ENCODE peak calls at places on chromosomes 5 and 9, in four cellular contexts. O, V, Y and M are unnamed samples. For H3K4me1, the result is how much of the 10 kb centered on the place peaks cover.

GRCh38 chr5:132221781-132222648 is 5.6 kb downstream of the P4HA2 start:
- DNase-seq in O (peak), V (no peak), Y (no peak), M (no peak)

GRCh38 chr5:92896722-92897121 is 684.3 kb downstream of the NR2F1-AS1 start:
- DNase-seq in V (no peak), Y (no peak), O (no peak), M (no peak)

GRCh38 chr9:22144226-22144625 is 135.1 kb upstream of the CDKN2B start:
- DNase-seq in O (no peak), Y (no peak), V (no peak), M (no peak)

GRCh38 chr9:95477885-95478790 is 38.6 kb downstream of the PTCH1 start:
- DNase-seq in Y (no peak), O (no peak), V (no peak), M (no peak)

GRCh38 chr5:67267522-67268232 is 71.1 kb upstream of the CD180 start:
- DNase-seq in V (no peak), O (peak), Y (no peak), M (no peak)

GRCh38 chr9:106893088-106893487 is 30.1 kb downstream of the ZNF462 start:
- DNase-seq in V (no peak), O (no peak), Y (no peak), M (no peak)

GRCh38 chr9:132697230-132697629 is 27.0 kb downstream of the GTF3C4 start:
- DNase-seq in V (no peak), O (no peak), Y (no peak), M (no peak)

GRCh38 chr9:69919461-69920061 is 98.9 kb downstream of the CFAP95 start:
- DNase-seq in O (no peak), V (peak), Y (no peak), M (no peak)

GRCh38 chr5:74673011-74673790 is 11.8 kb upstream of the HEXB start:
- DNase-seq in Y (no peak), O (peak), V (peak), M (no peak)

GRCh38 chr5:28104080-28104479 is 1065.7 kb upstream of the CDH9 start:
- DNase-seq in Y (no peak), O (no peak), V (no peak), M (no peak)

GRCh38 chr9:74742792-74743389 is 144.8 kb downstream of the TRPM6 start:
- DNase-seq in V (peak), Y (no peak), O (no peak), M (no peak)

GRCh38 chr5:54087436-54087835 is 222.9 kb downstream of the ARL15 start:
- DNase-seq in V (no peak), O (no peak), Y (no peak), M (no peak)

GRCh38 chr5:128084228-128085167 is 932 bp downstream of the SLC12A2 start:
- DNase-seq in V (peak), Y (peak), O (peak), M (peak)

GRCh38 chr9:36858805-36859375 is 175.2 kb downstream of the PAX5 start:
- DNase-seq in O (no peak), V (no peak), Y (no peak), M (no peak)

GRCh38 chr9:113537227-113537810 is 73.8 kb downstream of the RGS3 start:
- DNase-seq in Y (no peak), V (no peak), O (peak), M (no peak)

GRCh38 chr9:126474786-126475485 is 138.8 kb upstream of the LMX1B start:
- DNase-seq in Y (no peak), V (no peak), O (no peak), M (no peak)

GRCh38 chr5:107331882-107332281 is 338.9 kb downstream of the EFNA5 start:
- DNase-seq in O (no peak), V (no peak), Y (no peak), M (no peak)

GRCh38 chr9:130299785-130300615 is 34.4 kb downstream of the HMCN2 start:
- DNase-seq in Y (no peak), V (no peak), O (no peak), M (no peak)

GRCh38 chr5:52544738-52545137 is 243.0 kb upstream of the ITGA1 start:
- DNase-seq in Y (no peak), O (no peak), V (no peak), M (no peak)

GRCh38 chr9:21015122-21015815 is 16.2 kb downstream of the HACD4 start:
- DNase-seq in V (no peak), Y (no peak), O (no peak), M (no peak)

GRCh38 chr5:53871050-53871449 is 310.6 kb downstream of the NDUFS4 start:
- DNase-seq in V (no peak), O (no peak), Y (no peak), M (no peak)

GRCh38 chr9:22041792-22042191 is 32.7 kb upstream of the CDKN2B start:
- DNase-seq in O (no peak), V (no peak), Y (peak), M (no peak)

GRCh38 chr9:32782476-32783167 is 718 bp upstream of the TMEM215 start:
- DNase-seq in V (no peak), Y (no peak), O (no peak), M (no peak)

GRCh38 chr5:60447488-60447920 is 252.5 kb downstream of the DEPDC1B start:
- DNase-seq in Y (no peak), O (no peak), V (no peak), M (no peak)

GRCh38 chr5:154220625-154221024 is 30.1 kb downstream of the GALNT10 start:
- DNase-seq in O (no peak), V (no peak), Y (no peak), M (no peak)

GRCh38 chr5:147509710-147510651 is at the start of gene DPYSL3:
- DNase-seq in O (peak), Y (peak), V (no peak), M (no peak)

GRCh38 chr9:102483666-102484065 is 511.5 kb upstream of the CYLC2 start:
- DNase-seq in V (no peak), Y (no peak), O (no peak), M (no peak)

GRCh38 chr5:19891658-19892057 is 96.3 kb downstream of the CDH18 start:
- DNase-seq in O (no peak), V (no peak), Y (no peak), M (no peak)

GRCh38 chr5:65061974-65062353 is 293.2 kb downstream of the CWC27 start:
- DNase-seq in Y (no peak), V (no peak), O (no peak), M (no peak)

GRCh38 chr5:58378613-58379385 is 81.1 kb downstream of the PLK2 start:
- DNase-seq in Y (no peak), V (no peak), O (no peak), M (no peak)

GRCh38 chr5:37206733-37207132 is 42.4 kb downstream of the CPLANE1 start:
- DNase-seq in V (no peak), O (no peak), Y (no peak), M (no peak)

GRCh38 chr5:32852535-32852934 is 141.4 kb downstream of the NPR3 start:
- DNase-seq in V (no peak), Y (no peak), O (peak), M (no peak)

GRCh38 chr5:66306105-66306843 is 162.2 kb downstream of the SREK1 start:
- DNase-seq in O (no peak), Y (peak), V (peak), M (no peak)

GRCh38 chr9:96031366-96031824 is 155.9 kb downstream of the ERCC6L2 start:
- DNase-seq in Y (no peak), O (peak), V (no peak), M (no peak)

GRCh38 chr5:65625743-65626142 is 916 bp downstream of the SHLD3 start:
- DNase-seq in O (no peak), Y (no peak), V (no peak), M (no peak)

GRCh38 chr9:88890546-88890945 is 100.7 kb upstream of the S1PR3 start:
- DNase-seq in V (no peak), Y (no peak), O (no peak), M (no peak)

GRCh38 chr9:5834214-5834613 is 1.3 kb upstream of the ERMP1 start:
- DNase-seq in Y (no peak), O (no peak), V (no peak), M (no peak)

GRCh38 chr9:25648116-25648515 is 30.1 kb downstream of the TUSC1 start:
- DNase-seq in V (no peak), Y (no peak), O (no peak), M (no peak)

DNA sequence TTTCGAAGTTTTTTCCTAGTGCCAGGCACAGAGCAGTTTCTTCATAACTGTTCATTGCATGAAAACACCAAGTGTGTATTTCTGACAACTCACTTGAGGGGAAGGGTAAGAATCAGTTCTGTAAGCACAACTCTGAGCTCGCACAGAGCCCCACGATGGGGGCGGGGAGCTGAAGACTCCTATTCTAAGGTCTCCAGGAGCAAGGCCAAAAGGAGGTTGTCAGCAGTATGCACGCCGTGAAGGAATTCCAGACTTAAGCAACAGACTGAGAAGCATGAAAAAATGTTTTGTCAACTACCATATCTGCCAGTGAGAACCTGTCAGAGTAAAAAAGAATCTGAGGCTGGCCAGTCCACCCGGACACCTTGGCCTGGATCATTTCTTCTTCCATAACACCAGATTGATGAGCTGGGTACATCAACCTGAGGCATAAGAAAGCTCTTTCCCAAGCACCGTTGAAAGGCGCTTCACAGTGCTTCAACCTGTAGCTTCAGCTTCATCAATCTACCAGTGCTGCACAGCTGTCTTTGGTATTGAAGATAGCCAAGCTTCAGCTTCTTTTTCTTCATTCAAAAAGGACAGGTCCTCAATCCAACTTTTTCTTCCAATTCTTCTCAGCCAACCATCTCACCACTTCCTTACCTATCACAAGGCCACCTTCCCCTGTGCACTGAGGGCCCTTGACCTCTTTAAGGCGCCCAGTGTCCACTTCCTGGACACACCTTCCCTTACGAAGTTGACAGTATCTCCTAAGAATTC is 1.1 kb upstream of the CTNNAL1 start:
- DNase-seq in Y (peak), V (no peak), O (peak), M (no peak)
- H3K4me3 ChIP-seq in Y (no peak), V (no peak), O (no peak), M (no peak)

GRCh38 chr9:99051851-99052250 is 53.1 kb upstream of the TGFBR1 start:
- DNase-seq in O (no peak), V (no peak), Y (no peak), M (no peak)

GRCh38 chr9:99049641-99050040 is 55.3 kb upstream of the TGFBR1 start:
- DNase-seq in V (no peak), O (no peak), Y (no peak), M (no peak)

GRCh38 chr9:99050292-99050911 is 54.5 kb upstream of the TGFBR1 start:
- DNase-seq in O (no peak), V (no peak), Y (no peak), M (no peak)

GRCh38 chr9:99051353-99051752 is 53.6 kb upstream of the TGFBR1 start:
- DNase-seq in O (no peak), V (no peak), Y (no peak), M (no peak)

DNA sequence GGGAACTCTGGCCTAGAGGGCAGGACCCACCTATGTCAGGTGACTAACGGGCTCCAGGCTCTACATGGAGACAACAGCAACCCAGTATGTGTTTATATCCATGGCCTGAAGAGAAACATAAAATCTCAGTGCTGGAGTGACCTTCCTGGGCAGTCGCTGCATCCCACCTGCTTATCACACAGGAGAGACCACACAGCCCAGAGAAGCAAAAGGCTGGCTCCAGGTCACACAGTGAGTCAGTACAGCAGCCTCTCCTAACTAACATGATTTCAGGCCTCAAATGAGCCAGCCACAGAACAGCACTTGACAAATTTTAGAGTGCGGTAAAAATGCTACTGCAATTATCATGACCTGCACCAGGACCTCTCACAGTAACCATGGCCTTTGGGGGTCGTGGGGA is 54.0 kb upstream of the TGFBR1 start:
- DNase-seq in V (no peak), Y (no peak), O (no peak), M (no peak)
- H3K4me1 ChIP-seq in V (under half), Y (under half), O (under half), M (under half)

GRCh38 chr5:38553001-38553521 is 3.4 kb downstream of the LIFR start:
- DNase-seq in Y (no peak), V (no peak), O (no peak), M (no peak)

GRCh38 chr5:38556599-38557308 is at the start of gene LIFR:
- DNase-seq in V (peak), O (peak), Y (peak), M (peak)

GRCh38 chr5:38555354-38556114 is 912 bp downstream of the LIFR start:
- DNase-seq in V (no peak), Y (no peak), O (no peak), M (no peak)

GRCh38 chr5:38556115-38556598 is 289 bp downstream of the LIFR start:
- DNase-seq in Y (no peak), O (no peak), V (no peak), M (no peak)

DNA sequence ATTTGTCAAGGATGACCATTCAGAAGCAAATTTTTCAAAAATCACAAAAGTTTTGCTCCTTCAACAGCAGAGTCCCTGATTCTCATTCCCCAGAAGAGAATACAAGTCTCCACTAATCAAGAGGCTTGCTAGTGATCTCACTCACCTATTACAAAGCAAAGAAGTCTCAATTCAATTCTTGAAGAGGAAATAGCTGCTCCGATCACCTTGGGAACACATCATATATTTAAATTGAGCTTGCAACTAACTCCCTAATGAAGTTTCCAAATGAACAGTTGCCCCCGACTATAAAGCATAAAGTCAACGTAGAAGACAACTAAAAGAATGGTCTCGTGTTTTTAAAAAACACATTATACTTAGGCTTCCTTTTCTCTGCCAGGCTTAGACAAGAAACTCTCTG is 1.6 kb downstream of the LIFR start:
- DNase-seq in V (no peak), O (no peak), Y (no peak), M (no peak)
- H3K27ac ChIP-seq in V (no peak), O (no peak), Y (peak), M (no peak)

GRCh38 chr9:91334053-91334452 is 27.7 kb downstream of the AUH start:
- DNase-seq in Y (no peak), O (no peak), V (no peak), M (no peak)

GRCh38 chr9:91328186-91328585 is 33.5 kb downstream of the AUH start:
- DNase-seq in O (no peak), V (no peak), Y (no peak), M (no peak)

GRCh38 chr9:91332476-91333231 is 29.1 kb downstream of the AUH start:
- DNase-seq in O (no peak), Y (no peak), V (no peak), M (no peak)

DNA sequence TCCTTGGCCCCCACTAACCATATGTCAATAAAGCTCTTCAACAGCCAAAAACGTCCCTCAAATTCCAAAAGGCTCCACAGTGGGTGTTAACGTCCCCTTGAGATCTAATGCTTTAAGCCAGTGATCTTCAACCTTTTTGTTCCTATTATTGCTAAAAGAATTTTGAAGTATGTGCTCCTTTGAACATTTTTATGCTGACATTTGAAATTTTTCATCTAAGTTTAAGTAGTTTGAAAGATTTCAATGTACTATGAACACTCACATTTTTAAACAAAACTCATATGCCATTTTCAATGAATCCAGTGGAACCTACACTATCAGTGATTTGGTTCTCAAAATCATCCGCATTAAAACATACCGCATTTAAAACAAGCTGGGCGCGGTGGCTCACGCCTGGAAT is 29.9 kb downstream of the AUH start:
- DNase-seq in O (no peak), V (no peak), Y (no peak), M (no peak)
- H3K4me3 ChIP-seq in O (no peak), V (no peak), Y (no peak), M (no peak)

GRCh38 chr9:110131499-110131898 is 76.5 kb downstream of the C9orf152 start:
- DNase-seq in O (no peak), Y (no peak), V (no peak), M (no peak)

GRCh38 chr9:110129460-110129859 is 78.5 kb downstream of the C9orf152 start:
- DNase-seq in Y (no peak), O (no peak), V (no peak), M (no peak)

GRCh38 chr9:110128664-110129329 is 79.2 kb downstream of the C9orf152 start:
- DNase-seq in O (no peak), V (no peak), Y (no peak), M (no peak)

GRCh38 chr9:110130791-110131416 is 77.1 kb downstream of the C9orf152 start:
- DNase-seq in V (no peak), Y (no peak), O (no peak), M (no peak)

DNA sequence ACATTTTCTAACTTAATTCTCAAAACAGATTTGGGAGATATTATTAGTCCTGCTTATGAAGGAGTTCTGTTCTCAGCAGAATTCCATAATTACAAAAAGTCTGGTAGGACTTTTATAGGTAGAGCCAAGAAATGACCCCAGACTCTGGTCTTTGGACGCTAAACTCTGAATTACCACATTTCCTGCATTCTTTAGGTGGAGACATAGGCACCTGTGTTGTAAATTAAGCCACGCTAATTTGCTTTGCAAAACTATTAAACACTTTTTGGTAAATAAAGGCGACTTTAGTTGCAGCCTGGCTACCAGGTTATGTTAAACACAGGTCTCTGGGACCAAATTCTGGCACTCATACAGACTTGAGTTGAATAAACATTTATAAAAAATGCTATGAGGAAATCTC is 77.7 kb downstream of the C9orf152 start:
- DNase-seq in V (no peak), Y (no peak), O (no peak), M (no peak)
- H3K4me1 ChIP-seq in V (under half), Y (half or more), O (under half), M (under half)

GRCh38 chr5:50929174-50929573 is 262.7 kb downstream of the PARP8 start:
- DNase-seq in Y (no peak), V (no peak), O (no peak), M (no peak)

GRCh38 chr5:50934343-50934742 is 267.9 kb downstream of the PARP8 start:
- DNase-seq in V (no peak), O (no peak), Y (no peak), M (no peak)
- H3K27ac ChIP-seq in V (no peak), O (no peak), Y (no peak), M (no peak)

DNA sequence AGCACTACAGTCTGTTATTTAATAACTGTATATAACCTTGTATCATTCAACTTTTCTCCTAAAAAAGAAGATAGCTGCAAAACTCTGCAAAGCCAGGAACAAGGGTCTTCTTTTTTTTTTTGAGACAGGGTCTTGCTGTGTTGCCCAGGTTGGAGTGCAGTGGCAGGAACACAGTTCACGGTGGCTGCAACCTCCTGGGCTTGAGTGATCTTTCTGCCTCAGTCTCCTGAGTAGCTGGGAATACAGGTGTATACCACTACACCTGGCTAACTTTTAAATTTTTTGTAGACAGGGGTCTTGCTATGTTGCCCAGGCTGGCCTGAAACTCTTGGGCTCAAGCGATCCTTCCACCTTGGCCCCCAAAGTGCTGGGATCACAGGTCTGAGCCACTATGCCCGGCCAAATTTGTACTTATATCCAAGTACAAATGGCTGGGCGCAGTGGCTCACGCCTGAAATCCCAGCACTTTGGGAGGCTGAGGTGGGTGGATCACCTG is 19.2 kb downstream of the RIOK2 start:
- DNase-seq in Y (no peak), V (no peak), O (no peak), M (no peak)
- H3K4me3 ChIP-seq in Y (no peak), V (no peak), O (no peak), M (no peak)